ENCODE peak calls at places on chromosomes 2 and 18, in four cellular contexts. Q is omental fat pad, N is glomerular endothelial cell, T is lower lobe of right lung. E is an unnamed sample.

GRCh38 chr2:215920244-215921100 is 92.9 kb downstream of the MREG start:
- DNase-seq in Q (no peak), N (peak), T (peak), E (peak)

GRCh38 chr18:32346667-32347066 is 124.0 kb downstream of the GAREM1 start:
- DNase-seq in Q (no peak), N (no peak), T (no peak), E (no peak)

GRCh38 chr2:217371681-217372297 is 511.9 kb upstream of the TNP1 start:
- DNase-seq in Q (no peak), N (no peak), T (no peak), E (no peak)

GRCh38 chr2:80112790-80113189 is 191.8 kb downstream of the LRRTM1 start:
- DNase-seq in Q (no peak), N (no peak), T (no peak), E (no peak)

GRCh38 chr2:904243-905024 is 46.2 kb upstream of the SNTG2 start:
- DNase-seq in Q (no peak), N (no peak), T (no peak), E (no peak)

GRCh38 chr2:100285691-100286090 is 36.6 kb downstream of the LONRF2 start:
- DNase-seq in Q (no peak), N (peak), T (no peak), E (no peak)

GRCh38 chr2:164757934-164758695 is 83.5 kb downstream of the COBLL1 start:
- DNase-seq in Q (no peak), N (no peak), T (no peak), E (no peak)

GRCh38 chr2:37654932-37655331 is 16.5 kb downstream of the CDC42EP3 start:
- DNase-seq in Q (no peak), N (no peak), T (no peak), E (no peak)

GRCh38 chr2:108383146-108383830 is 5.5 kb downstream of the SULT1C4 start:
- DNase-seq in Q (no peak), N (no peak), T (no peak), E (no peak)

GRCh38 chr2:36406296-36406695 is 50.7 kb downstream of the CRIM1 start:
- DNase-seq in Q (no peak), N (no peak), T (no peak), E (no peak)

GRCh38 chr18:35508030-35508429 is 10.3 kb upstream of the INO80C start:
- DNase-seq in Q (no peak), N (no peak), T (no peak), E (no peak)

GRCh38 chr2:1891971-1892486 is 147.7 kb upstream of the PXDN start:
- DNase-seq in Q (no peak), N (no peak), T (no peak), E (no peak)

GRCh38 chr2:100427627-100428258 is 10.3 kb upstream of the CHST10 start:
- DNase-seq in Q (no peak), N (no peak), T (peak), E (no peak)

GRCh38 chr2:221969087-221969829 is 329.5 kb downstream of the PAX3 start:
- DNase-seq in Q (no peak), N (no peak), T (no peak), E (peak)

GRCh38 chr2:56286936-56287335 is 103.1 kb downstream of the CCDC85A start:
- DNase-seq in Q (no peak), N (no peak), T (no peak), E (no peak)

GRCh38 chr2:225766431-225766830 is 366.9 kb downstream of the NYAP2 start:
- DNase-seq in Q (no peak), N (no peak), T (no peak), E (no peak)

GRCh38 chr2:22604150-22604549 is 780.8 kb upstream of the KLHL29 start:
- DNase-seq in Q (no peak), N (no peak), T (no peak), E (no peak)

GRCh38 chr18:11689972-11690570 is 1.0 kb downstream of the GNAL start:
- DNase-seq in Q (no peak), N (no peak), T (no peak), E (no peak)